ENCODE peak calls at places on chromosomes 4 and X, in ten cellular contexts. One of them, this sample, is unnamed.

GRCh38 chr4:167885872-167886271 is 206.5 kb upstream of the ANXA10 start:
- DNase-seq in gastrocnemius medialis: no peak
- DNase-seq in epithelial cell of esophagus: peak
- DNase-seq in brain microvascular endothelial cell: no peak
- DNase-seq in body of pancreas: no peak
- DNase-seq in thoracic aorta: no peak
- DNase-seq in BJ: no peak
- DNase-seq in bronchial epithelial cell: peak
- DNase-seq in thyroid gland: no peak
- DNase-seq in kidney: no peak
- DNase-seq in this sample: no peak

GRCh38 chr4:123955167-123955824 is 558.7 kb downstream of the SPRY1 start:
- DNase-seq in gastrocnemius medialis: no peak
- DNase-seq in epithelial cell of esophagus: no peak
- DNase-seq in brain microvascular endothelial cell: no peak
- DNase-seq in body of pancreas: no peak
- DNase-seq in thoracic aorta: no peak
- DNase-seq in BJ: no peak
- DNase-seq in bronchial epithelial cell: no peak
- DNase-seq in thyroid gland: peak
- DNase-seq in kidney: no peak
- DNase-seq in this sample: no peak

GRCh38 chr4:153028535-153028934 is 92.4 kb downstream of the FHDC1 start:
- DNase-seq in gastrocnemius medialis: no peak
- DNase-seq in epithelial cell of esophagus: no peak
- DNase-seq in brain microvascular endothelial cell: no peak
- DNase-seq in body of pancreas: no peak
- DNase-seq in thoracic aorta: no peak
- DNase-seq in BJ: no peak
- DNase-seq in bronchial epithelial cell: no peak
- DNase-seq in thyroid gland: no peak
- DNase-seq in kidney: no peak
- DNase-seq in this sample: no peak

GRCh38 chr4:612052-612748 is 13.2 kb upstream of the PDE6B start:
- DNase-seq in gastrocnemius medialis: no peak
- DNase-seq in epithelial cell of esophagus: no peak
- DNase-seq in brain microvascular endothelial cell: no peak
- DNase-seq in body of pancreas: no peak
- DNase-seq in thoracic aorta: no peak
- DNase-seq in BJ: no peak
- DNase-seq in bronchial epithelial cell: no peak
- DNase-seq in thyroid gland: no peak
- DNase-seq in kidney: peak
- DNase-seq in this sample: no peak

GRCh38 chr4:150044517-150044916 is 33.7 kb upstream of the DCLK2 start:
- DNase-seq in gastrocnemius medialis: no peak
- DNase-seq in epithelial cell of esophagus: no peak
- DNase-seq in brain microvascular endothelial cell: no peak
- DNase-seq in body of pancreas: no peak
- DNase-seq in thoracic aorta: no peak
- DNase-seq in BJ: no peak
- DNase-seq in bronchial epithelial cell: no peak
- DNase-seq in thyroid gland: no peak
- DNase-seq in kidney: no peak
- DNase-seq in this sample: no peak

GRCh38 chr4:182826391-182826790 is 90.8 kb downstream of the DCTD start:
- DNase-seq in gastrocnemius medialis: no peak
- DNase-seq in epithelial cell of esophagus: no peak
- DNase-seq in brain microvascular endothelial cell: no peak
- DNase-seq in body of pancreas: no peak
- DNase-seq in thoracic aorta: no peak
- DNase-seq in BJ: no peak
- DNase-seq in bronchial epithelial cell: no peak
- DNase-seq in thyroid gland: peak
- DNase-seq in kidney: no peak
- DNase-seq in this sample: no peak

GRCh38 chr4:41692717-41693345 is 55.7 kb downstream of the PHOX2B start:
- DNase-seq in gastrocnemius medialis: no peak
- DNase-seq in epithelial cell of esophagus: peak
- DNase-seq in brain microvascular endothelial cell: peak
- DNase-seq in body of pancreas: peak
- DNase-seq in thoracic aorta: no peak
- DNase-seq in BJ: no peak
- DNase-seq in bronchial epithelial cell: peak
- DNase-seq in thyroid gland: peak
- DNase-seq in kidney: no peak
- DNase-seq in this sample: no peak

GRCh38 chr4:156946508-156947197 is 24.9 kb downstream of the PDGFC start:
- DNase-seq in gastrocnemius medialis: peak
- DNase-seq in epithelial cell of esophagus: peak
- DNase-seq in brain microvascular endothelial cell: peak
- DNase-seq in body of pancreas: no peak
- DNase-seq in thoracic aorta: no peak
- DNase-seq in BJ: peak
- DNase-seq in bronchial epithelial cell: peak
- DNase-seq in thyroid gland: no peak
- DNase-seq in kidney: no peak
- DNase-seq in this sample: no peak

GRCh38 chr4:144645621-144646522 is at the start of gene HHIP:
- DNase-seq in gastrocnemius medialis: no peak
- DNase-seq in epithelial cell of esophagus: peak
- DNase-seq in brain microvascular endothelial cell: peak
- DNase-seq in body of pancreas: peak
- DNase-seq in thoracic aorta: no peak
- DNase-seq in BJ: no peak
- DNase-seq in bronchial epithelial cell: no peak
- DNase-seq in thyroid gland: no peak
- DNase-seq in kidney: peak
- DNase-seq in this sample: peak

GRCh38 chr4:156581693-156582092 is 389.9 kb downstream of the PDGFC start:
- DNase-seq in gastrocnemius medialis: no peak
- DNase-seq in epithelial cell of esophagus: no peak
- DNase-seq in brain microvascular endothelial cell: no peak
- DNase-seq in body of pancreas: no peak
- DNase-seq in thoracic aorta: no peak
- DNase-seq in BJ: no peak
- DNase-seq in bronchial epithelial cell: no peak
- DNase-seq in thyroid gland: no peak
- DNase-seq in kidney: no peak
- DNase-seq in this sample: no peak

GRCh38 chr4:24118031-24118430 is 228.2 kb upstream of the PPARGC1A start:
- DNase-seq in gastrocnemius medialis: no peak
- DNase-seq in epithelial cell of esophagus: no peak
- DNase-seq in brain microvascular endothelial cell: no peak
- DNase-seq in body of pancreas: no peak
- DNase-seq in thoracic aorta: no peak
- DNase-seq in BJ: no peak
- DNase-seq in bronchial epithelial cell: no peak
- DNase-seq in thyroid gland: no peak
- DNase-seq in kidney: no peak
- DNase-seq in this sample: no peak

GRCh38 chr4:126938023-126938422 is 694.7 kb upstream of the INTU start:
- DNase-seq in gastrocnemius medialis: no peak
- DNase-seq in epithelial cell of esophagus: no peak
- DNase-seq in brain microvascular endothelial cell: no peak
- DNase-seq in body of pancreas: no peak
- DNase-seq in thoracic aorta: no peak
- DNase-seq in BJ: no peak
- DNase-seq in bronchial epithelial cell: no peak
- DNase-seq in thyroid gland: no peak
- DNase-seq in kidney: no peak
- DNase-seq in this sample: no peak

GRCh38 chrX:10633722-10634121 is 13.3 kb upstream of the MID1 start:
- DNase-seq in gastrocnemius medialis: no peak
- DNase-seq in epithelial cell of esophagus: peak
- DNase-seq in brain microvascular endothelial cell: peak
- DNase-seq in body of pancreas: no peak
- DNase-seq in thoracic aorta: peak
- DNase-seq in BJ: no peak
- DNase-seq in bronchial epithelial cell: peak
- DNase-seq in thyroid gland: peak
- DNase-seq in kidney: no peak
- DNase-seq in this sample: no peak

GRCh38 chr4:115852767-115853091 is 739.3 kb upstream of the NDST4 start:
- DNase-seq in gastrocnemius medialis: no peak
- DNase-seq in epithelial cell of esophagus: no peak
- DNase-seq in brain microvascular endothelial cell: no peak
- DNase-seq in body of pancreas: no peak
- DNase-seq in thoracic aorta: no peak
- DNase-seq in BJ: no peak
- DNase-seq in bronchial epithelial cell: no peak
- DNase-seq in thyroid gland: no peak
- DNase-seq in kidney: no peak
- DNase-seq in this sample: no peak
- TF ChIP-seq CTCF in gastrocnemius medialis: no peak
- TF ChIP-seq CTCF in epithelial cell of esophagus: no peak
- TF ChIP-seq CTCF in brain microvascular endothelial cell: no peak
- TF ChIP-seq CTCF in body of pancreas: no peak
- TF ChIP-seq CTCF in thoracic aorta: no peak
- TF ChIP-seq CTCF in BJ: no peak
- TF ChIP-seq CTCF in bronchial epithelial cell: no peak
- TF ChIP-seq CTCF in thyroid gland: no peak
- TF ChIP-seq CTCF in kidney: no peak
- TF ChIP-seq CTCF in this sample: no peak

GRCh38 chr4:76206222-76206942 is 7.2 kb downstream of the SCARB2 start:
- DNase-seq in gastrocnemius medialis: no peak
- DNase-seq in epithelial cell of esophagus: no peak
- DNase-seq in brain microvascular endothelial cell: peak
- DNase-seq in body of pancreas: no peak
- DNase-seq in thoracic aorta: no peak
- DNase-seq in BJ: no peak
- DNase-seq in bronchial epithelial cell: no peak
- DNase-seq in thyroid gland: no peak
- DNase-seq in kidney: no peak
- DNase-seq in this sample: no peak
- H3K4me3 ChIP-seq in gastrocnemius medialis: peak
- H3K4me3 ChIP-seq in epithelial cell of esophagus: no peak
- H3K4me3 ChIP-seq in brain microvascular endothelial cell: no peak
- H3K4me3 ChIP-seq in body of pancreas: no peak
- H3K4me3 ChIP-seq in thoracic aorta: peak
- H3K4me3 ChIP-seq in BJ: no peak
- H3K4me3 ChIP-seq in bronchial epithelial cell: no peak
- H3K4me3 ChIP-seq in thyroid gland: no peak
- H3K4me3 ChIP-seq in kidney: no peak
- H3K4me3 ChIP-seq in this sample: no peak

GRCh38 chr4:108683479-108683878 is 33.1 kb downstream of the OSTC start:
- DNase-seq in gastrocnemius medialis: no peak
- DNase-seq in epithelial cell of esophagus: peak
- DNase-seq in brain microvascular endothelial cell: peak
- DNase-seq in body of pancreas: no peak
- DNase-seq in thoracic aorta: no peak
- DNase-seq in BJ: no peak
- DNase-seq in bronchial epithelial cell: peak
- DNase-seq in thyroid gland: no peak
- DNase-seq in kidney: no peak
- DNase-seq in this sample: no peak
- TF ChIP-seq CTCF in gastrocnemius medialis: peak
- TF ChIP-seq CTCF in epithelial cell of esophagus: peak
- TF ChIP-seq CTCF in brain microvascular endothelial cell: peak
- TF ChIP-seq CTCF in body of pancreas: no peak
- TF ChIP-seq CTCF in thoracic aorta: peak
- TF ChIP-seq CTCF in BJ: peak
- TF ChIP-seq CTCF in bronchial epithelial cell: peak
- TF ChIP-seq CTCF in thyroid gland: peak
- TF ChIP-seq CTCF in kidney: peak
- TF ChIP-seq CTCF in this sample: peak

GRCh38 chrX:40150503-40150902 is 52.7 kb upstream of the BCOR start:
- DNase-seq in gastrocnemius medialis: no peak
- DNase-seq in epithelial cell of esophagus: no peak
- DNase-seq in brain microvascular endothelial cell: no peak
- DNase-seq in body of pancreas: no peak
- DNase-seq in thoracic aorta: no peak
- DNase-seq in BJ: no peak
- DNase-seq in bronchial epithelial cell: no peak
- DNase-seq in thyroid gland: no peak
- DNase-seq in kidney: no peak
- DNase-seq in this sample: no peak

GRCh38 chrX:40152173-40152705 is 54.5 kb upstream of the BCOR start:
- DNase-seq in gastrocnemius medialis: no peak
- DNase-seq in epithelial cell of esophagus: no peak
- DNase-seq in brain microvascular endothelial cell: no peak
- DNase-seq in body of pancreas: no peak
- DNase-seq in thoracic aorta: no peak
- DNase-seq in BJ: no peak
- DNase-seq in bronchial epithelial cell: no peak
- DNase-seq in thyroid gland: peak
- DNase-seq in kidney: peak
- DNase-seq in this sample: no peak

GRCh38 chrX:40149286-40150175 is 51.8 kb upstream of the BCOR start:
- DNase-seq in gastrocnemius medialis: no peak
- DNase-seq in epithelial cell of esophagus: no peak
- DNase-seq in brain microvascular endothelial cell: no peak
- DNase-seq in body of pancreas: no peak
- DNase-seq in thoracic aorta: no peak
- DNase-seq in BJ: no peak
- DNase-seq in bronchial epithelial cell: no peak
- DNase-seq in thyroid gland: no peak
- DNase-seq in kidney: no peak
- DNase-seq in this sample: no peak

GRCh38 chrX:40152706-40153334 is 55.1 kb upstream of the BCOR start:
- DNase-seq in gastrocnemius medialis: no peak
- DNase-seq in epithelial cell of esophagus: no peak
- DNase-seq in brain microvascular endothelial cell: no peak
- DNase-seq in body of pancreas: peak
- DNase-seq in thoracic aorta: no peak
- DNase-seq in BJ: no peak
- DNase-seq in bronchial epithelial cell: no peak
- DNase-seq in thyroid gland: peak
- DNase-seq in kidney: peak
- DNase-seq in this sample: no peak

DNA sequence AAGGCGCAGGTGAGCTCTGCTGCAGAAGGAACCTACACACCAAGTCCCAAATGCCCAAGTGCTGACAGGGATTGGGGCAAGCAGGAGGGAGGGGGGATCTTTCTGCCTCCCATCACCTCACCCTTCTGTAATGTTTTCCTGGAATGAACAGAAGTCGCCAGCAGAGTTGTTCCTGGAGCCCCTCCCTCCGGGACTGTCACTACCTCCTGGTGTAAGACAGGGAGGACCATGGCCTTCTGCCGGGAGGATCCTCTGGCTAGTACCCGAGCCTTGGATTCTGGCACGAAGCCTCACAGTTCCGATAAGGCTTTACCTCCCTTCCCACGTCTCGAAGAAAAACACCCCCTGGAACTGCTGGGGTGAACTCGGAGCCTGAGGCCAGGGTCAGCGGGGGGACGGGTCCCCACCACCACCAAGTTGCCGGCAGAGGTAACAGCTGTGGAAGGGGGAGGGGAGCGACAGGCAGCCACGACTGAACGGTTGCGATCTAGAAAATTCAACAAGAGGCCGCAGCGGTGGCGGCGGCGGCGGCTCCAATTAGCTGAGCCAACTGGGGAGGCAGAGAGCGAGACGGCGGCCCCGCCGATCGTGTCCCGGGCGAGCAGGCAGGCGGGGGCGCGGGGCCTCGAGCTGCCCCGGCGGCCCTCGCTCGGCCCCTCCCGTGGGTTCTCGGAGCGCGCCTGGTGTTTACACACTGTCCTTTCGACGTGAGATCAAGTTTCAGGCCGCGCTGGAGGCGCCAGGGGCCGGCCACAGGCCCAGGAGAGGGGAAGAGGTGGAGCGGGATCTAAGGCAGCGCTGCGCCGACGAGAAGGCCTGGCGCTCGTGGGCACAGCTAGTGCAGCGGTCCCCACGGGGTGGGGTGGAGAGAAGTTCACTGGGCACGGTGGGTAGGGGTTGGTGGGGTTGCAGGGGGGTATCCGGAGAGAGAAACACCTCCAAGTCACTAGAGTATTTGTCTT is 53.7 kb upstream of the BCOR start:
- DNase-seq in gastrocnemius medialis: no peak
- DNase-seq in epithelial cell of esophagus: no peak
- DNase-seq in brain microvascular endothelial cell: no peak
- DNase-seq in body of pancreas: no peak
- DNase-seq in thoracic aorta: no peak
- DNase-seq in BJ: no peak
- DNase-seq in bronchial epithelial cell: no peak
- DNase-seq in thyroid gland: peak
- DNase-seq in kidney: no peak
- DNase-seq in this sample: no peak
- H3K4me3 ChIP-seq in gastrocnemius medialis: peak
- H3K4me3 ChIP-seq in epithelial cell of esophagus: no peak
- H3K4me3 ChIP-seq in brain microvascular endothelial cell: no peak
- H3K4me3 ChIP-seq in body of pancreas: no peak
- H3K4me3 ChIP-seq in thoracic aorta: peak
- H3K4me3 ChIP-seq in BJ: no peak
- H3K4me3 ChIP-seq in bronchial epithelial cell: no peak
- H3K4me3 ChIP-seq in thyroid gland: no peak
- H3K4me3 ChIP-seq in kidney: no peak
- H3K4me3 ChIP-seq in this sample: no peak

This sample was measured in GM06990.